ENCODE peak calls at places on chromosomes 16 and 17, in nine cellular contexts. C is SK-N-SH; J is BE2C; E is transverse colon; H is mammary epithelial cell; D is CD8-positive, alpha-beta T cell; R is fibroblast of the aortic adventitia; F is AG04450; X is PC-3. L is an unnamed sample.
A peak's percentile ranks its signal among the peaks of the same experiment; 100 is the strongest.

GRCh38 chr16:89443727-89444084 is 46.7 kb downstream of the ANKRD11 start:
- DNase-seq in E (peak; percentile 45), D (no peak), F (no peak), C (no peak), H (no peak), R (no peak), J (no peak), X (no peak), L (no peak)

GRCh38 chr16:3106205-3106928 is 6.0 kb upstream of the ZNF205 start:
- DNase-seq in H (peak; percentile 84), J (peak; percentile 95), E (peak; percentile 95), X (peak; percentile 81), F (peak; percentile 62), C (peak; percentile 99), D (peak; percentile 91), R (peak; percentile 86), L (peak; percentile 88)

GRCh38 chr16:56993204-56993603 is 3.8 kb downstream of the NLRC5 start:
- DNase-seq in D (no peak), X (no peak), F (no peak), C (no peak), H (no peak), J (no peak), R (peak; percentile 26), E (no peak), L (no peak)

GRCh38 chr16:31099860-31100638 is 5.5 kb upstream of the VKORC1 start:
- DNase-seq in R (peak; percentile 30), J (no peak), X (peak; percentile 12), F (no peak), H (peak; percentile 51), D (no peak), C (no peak), E (no peak), L (peak; percentile 34)

GRCh38 chr16:57609541-57610401 is 18.7 kb upstream of the ADGRG1 start:
- DNase-seq in H (no peak), R (peak; percentile 65), D (peak; percentile 75), J (no peak), C (peak; percentile 30), F (no peak), E (peak; percentile 56), X (no peak), L (no peak)

GRCh38 chr16:12062343-12063003 is 85.9 kb downstream of the SNX29 start:
- DNase-seq in C (no peak), E (peak; percentile 65), X (peak; percentile 74), F (peak; percentile 43), D (no peak), R (peak; percentile 95), J (no peak), H (peak; percentile 72), L (peak; percentile 83)

GRCh38 chr17:51153210-51154072 is at the start of gene NME1:
- DNase-seq in H (peak; percentile 99), X (peak; percentile 100), F (peak; percentile 99), C (peak; percentile 96), R (peak; percentile 100), J (peak; percentile 95), D (peak; percentile 96), E (peak; percentile 96), L (peak; percentile 100)

GRCh38 chr17:46270032-46270431 is 24.9 kb upstream of the LRRC37A start:
- DNase-seq in R (no peak), X (no peak), F (no peak), D (no peak), E (no peak), C (no peak), H (no peak), J (no peak), L (no peak)

GRCh38 chr16:89357460-89357859 is 132.9 kb downstream of the ANKRD11 start:
- DNase-seq in H (no peak), X (no peak), F (no peak), C (peak; percentile 89), J (peak; percentile 92), E (no peak), D (peak; percentile 44), R (no peak), L (no peak)

GRCh38 chr17:19652595-19652994 is 4.0 kb downstream of the ALDH3A2 start:
- DNase-seq in F (no peak), D (no peak), R (peak; percentile 80), H (no peak), J (no peak), E (no peak), C (no peak), X (peak; percentile 30), L (no peak)

GRCh38 chr16:55661842-55662479 is 6.2 kb downstream of the SLC6A2 start:
- DNase-seq in E (no peak), J (peak; percentile 81), C (peak; percentile 76), D (no peak), R (no peak), H (peak; percentile 59), F (no peak), X (peak; percentile 32), L (no peak)

GRCh38 chr16:31072540-31073072 is 1.4 kb downstream of the ZNF668 start:
- DNase-seq in C (peak; percentile 62), D (no peak), F (no peak), R (peak; percentile 42), X (peak; percentile 48), E (peak; percentile 38), H (peak; percentile 41), J (no peak), L (peak; percentile 46)

GRCh38 chr16:81189100-81189664 is 49.3 kb upstream of the BCO1 start:
- DNase-seq in H (no peak), E (peak; percentile 50), C (peak; percentile 46), D (no peak), X (no peak), F (peak; percentile 23), J (peak; percentile 55), R (peak; percentile 96), L (peak; percentile 89)

GRCh38 chr17:82787081-82787848 is 35.4 kb downstream of the TBCD start:
- DNase-seq in R (peak; percentile 96), J (no peak), F (no peak), H (peak; percentile 97), C (no peak), X (no peak), D (no peak), E (peak; percentile 34), L (no peak)

GRCh38 chr16:47732806-47733150 is 271.6 kb downstream of the PHKB start:
- DNase-seq in J (no peak), F (peak; percentile 94), X (peak; percentile 71), R (peak; percentile 91), C (no peak), D (no peak), H (peak; percentile 85), E (no peak), L (peak; percentile 93)

DNA sequence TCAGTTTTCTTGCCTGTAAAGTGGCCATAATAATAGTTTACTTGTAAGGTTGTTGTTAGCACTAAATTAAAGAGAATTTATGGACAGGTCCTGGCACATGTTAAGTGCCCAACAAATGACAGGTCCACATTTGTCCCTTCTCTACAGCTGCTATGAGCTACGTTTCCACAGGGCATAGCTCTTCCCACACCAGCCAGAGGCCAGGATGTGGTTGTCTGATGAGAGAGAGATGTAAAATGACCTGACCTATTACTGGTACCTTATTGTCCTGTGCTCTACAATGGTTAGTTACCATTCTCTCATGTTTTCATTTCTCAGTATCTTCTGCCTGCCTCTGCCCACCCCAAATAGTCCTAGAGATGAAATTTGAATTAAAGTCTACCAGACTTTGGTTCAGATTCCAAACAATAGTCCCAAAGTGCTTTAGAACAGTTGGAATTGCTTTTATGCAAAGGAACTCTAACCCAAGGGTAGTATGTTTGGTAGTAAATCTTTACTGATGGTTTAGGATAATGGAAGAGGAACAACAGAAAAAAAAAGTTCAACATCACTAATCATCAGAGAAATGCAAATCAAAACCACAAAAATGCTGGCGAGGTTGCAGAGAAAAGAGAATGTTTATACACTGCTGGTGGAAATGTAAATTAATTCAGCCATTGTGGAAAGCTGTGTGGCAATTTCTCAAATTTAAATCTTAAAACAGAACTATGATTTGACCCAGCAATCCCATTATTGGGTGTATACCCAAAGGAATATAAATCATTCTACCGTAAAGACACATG is 57.1 kb upstream of the ANKFN1 start:
- DNase-seq in H (no peak), R (no peak), C (no peak), D (no peak), F (no peak), X (no peak), E (no peak), J (no peak), L (no peak)
- TF ChIP-seq CTCF in H (no peak), R (no peak), C (no peak), D (no peak), F (no peak), X (no peak), E (no peak), J (no peak), L (no peak)

DNA sequence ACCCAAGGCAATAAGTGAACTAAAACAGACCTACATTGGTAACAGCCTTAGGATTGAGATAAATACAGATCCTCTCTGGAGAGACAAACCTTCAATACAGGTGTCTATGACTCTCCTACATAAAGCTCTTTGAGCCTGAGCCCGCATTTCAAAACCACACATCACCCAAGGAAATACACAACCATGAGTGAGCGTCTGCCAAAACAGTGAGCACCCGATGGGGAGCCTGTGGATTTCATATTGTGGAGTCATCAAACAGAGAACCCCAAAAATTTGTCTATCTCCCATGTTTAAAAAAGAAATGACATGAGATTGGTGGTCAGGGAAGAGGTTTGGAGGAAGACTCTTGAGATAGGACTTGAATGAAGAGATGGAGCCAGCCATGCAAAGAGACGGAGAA is 102.2 kb upstream of the LHX1 start:
- DNase-seq in X (no peak), E (no peak), C (no peak), J (no peak), F (no peak), H (no peak), R (no peak), D (no peak), L (no peak)
- H3K4me3 ChIP-seq in X (no peak overlapping the region), E (no peak overlapping the region), C (no peak overlapping the region), J (no peak overlapping the region), F (no peak overlapping the region), H (no peak overlapping the region), R (no peak overlapping the region), D (no peak overlapping the region), L (no peak overlapping the region)

GRCh38 chr17:10628756-10629155 is 28.4 kb downstream of the MYH3 start:
- DNase-seq in C (peak; percentile 39), R (no peak), H (no peak), X (no peak), D (no peak), E (no peak), F (no peak), J (no peak), L (no peak)
- TF ChIP-seq CTCF in C (peak; percentile 51), R (peak; percentile 41), H (peak; percentile 35), X (peak; percentile 41), D (no peak), E (no peak), F (peak; percentile 29), J (peak; percentile 33), L (peak; percentile 43)

GRCh38 chr17:32488177-32488542 is 1.4 kb downstream of the CDK5R1 start:
- DNase-seq in R (no peak), F (no peak), C (no peak), E (no peak), H (no peak), D (no peak), J (no peak), X (no peak), L (no peak)
- H3K4me3 ChIP-seq in R (no peak overlapping the region), F (no peak overlapping the region), C (peak overlapping the region; percentile 72), E (peak overlapping the region; percentile 58), H (peak overlapping the region; percentile 72), D (peak overlapping the region; percentile 86), J (no peak overlapping the region), X (peak overlapping the region; percentile 70), L (no peak overlapping the region)

L was measured in fibroblast of villous mesenchyme.